ENCODE peak calls at places on chromosomes 16 and 17, in ten cellular contexts. F, S, I, P, C, D, G, L, N and X are unnamed samples.

GRCh38 chr16:89534147-89534788 is 26.1 kb downstream of the SPG7 start:
- DNase-seq in F (no peak), S (no peak), I (no peak), P (no peak), C (no peak), D (no peak), G (no peak), L (peak), N (peak), X (peak)

GRCh38 chr17:47188266-47188665 is 829 bp downstream of the CDC27 start:
- DNase-seq in F (peak), S (no peak), I (peak), P (no peak), C (peak), D (no peak), G (no peak), L (peak), N (no peak), X (peak)

GRCh38 chr17:61635913-61636432 is 45.0 kb upstream of the NACA2 start:
- DNase-seq in F (peak), S (no peak), I (peak), P (no peak), C (peak), D (peak), G (peak), L (peak), N (no peak), X (peak)

GRCh38 chr16:15776572-15776971 is 80.3 kb downstream of the MYH11 start:
- DNase-seq in F (no peak), S (no peak), I (no peak), P (no peak), C (no peak), D (no peak), G (no peak), L (no peak), N (no peak), X (no peak)

GRCh38 chr16:24150282-24150681 is 105.9 kb upstream of the CACNG3 start:
- DNase-seq in F (no peak), S (no peak), I (no peak), P (no peak), C (no peak), D (no peak), G (no peak), L (no peak), N (no peak), X (no peak)

GRCh38 chr16:16083421-16084156 is 134.2 kb downstream of the ABCC1 start:
- DNase-seq in F (no peak), S (no peak), I (no peak), P (no peak), C (peak), D (no peak), G (no peak), L (peak), N (no peak), X (peak)

GRCh38 chr16:14014284-14014625 is 56.9 kb upstream of the MRTFB start:
- DNase-seq in F (no peak), S (no peak), I (no peak), P (no peak), C (no peak), D (no peak), G (no peak), L (peak), N (no peak), X (no peak)

GRCh38 chr17:41784207-41784744 is 2.2 kb downstream of the JUP start:
- DNase-seq in F (peak), S (no peak), I (no peak), P (no peak), C (peak), D (no peak), G (peak), L (peak), N (no peak), X (peak)

GRCh38 chr17:27247071-27247957 is 46.6 kb upstream of the WSB1 start:
- DNase-seq in F (peak), S (no peak), I (peak), P (peak), C (peak), D (peak), G (no peak), L (peak), N (no peak), X (peak)

GRCh38 chr17:77489239-77489897 is 348.6 kb downstream of the SEC14L1 start:
- DNase-seq in F (no peak), S (no peak), I (no peak), P (no peak), C (no peak), D (no peak), G (no peak), L (no peak), N (peak), X (no peak)

GRCh38 chr17:62680541-62681052 is 53.1 kb downstream of the MRC2 start:
- DNase-seq in F (no peak), S (no peak), I (no peak), P (no peak), C (no peak), D (no peak), G (peak), L (no peak), N (no peak), X (no peak)

GRCh38 chr17:17139972-17140589 is 66.1 kb downstream of the PLD6 start:
- DNase-seq in F (peak), S (peak), I (no peak), P (peak), C (no peak), D (no peak), G (peak), L (no peak), N (no peak), X (no peak)

GRCh38 chr17:73644145-73645049 is at the start of gene SDK2:
- DNase-seq in F (peak), S (no peak), I (no peak), P (no peak), C (no peak), D (no peak), G (no peak), L (no peak), N (no peak), X (no peak)

GRCh38 chr16:11669380-11670146 is 1.3 kb downstream of the SNN start:
- DNase-seq in F (peak), S (no peak), I (no peak), P (peak), C (no peak), D (no peak), G (no peak), L (no peak), N (peak), X (peak)

GRCh38 chr17:39623356-39623950 is 3.3 kb upstream of the PPP1R1B start:
- DNase-seq in F (peak), S (peak), I (peak), P (peak), C (peak), D (peak), G (peak), L (peak), N (peak), X (peak)

GRCh38 chr16:50548659-50549560 is 714 bp downstream of the NKD1 start:
- DNase-seq in F (peak), S (no peak), I (no peak), P (no peak), C (no peak), D (no peak), G (no peak), L (no peak), N (no peak), X (no peak)

GRCh38 chr17:52138350-52138749 is 20.2 kb downstream of the CA10 start:
- DNase-seq in F (no peak), S (no peak), I (no peak), P (no peak), C (no peak), D (no peak), G (no peak), L (peak), N (no peak), X (no peak)

GRCh38 chr17:7218774-7219173 is 862 bp downstream of the DLG4 start:
- DNase-seq in F (no peak), S (no peak), I (no peak), P (peak), C (no peak), D (no peak), G (no peak), L (no peak), N (no peak), X (no peak)

GRCh38 chr17:80474231-80474932 is 2.0 kb downstream of the NPTX1 start:
- DNase-seq in F (peak), S (no peak), I (peak), P (no peak), C (no peak), D (no peak), G (no peak), L (no peak), N (no peak), X (peak)

GRCh38 chr16:67216612-67217490 is 10.1 kb upstream of the TMEM208 start:
- DNase-seq in F (no peak), S (no peak), I (no peak), P (no peak), C (no peak), D (no peak), G (no peak), L (no peak), N (no peak), X (peak)

GRCh38 chr17:78879679-78880186 is 23.3 kb downstream of the CEP295NL start:
- DNase-seq in F (peak), S (no peak), I (no peak), P (peak), C (peak), D (no peak), G (no peak), L (no peak), N (peak), X (peak)

GRCh38 chr17:76983075-76983411 is 114.8 kb downstream of the MGAT5B start:
- DNase-seq in F (no peak), S (no peak), I (no peak), P (no peak), C (no peak), D (no peak), G (no peak), L (no peak), N (no peak), X (no peak)

GRCh38 chr17:50847566-50847965 is 12.2 kb downstream of the WFIKKN2 start:
- DNase-seq in F (no peak), S (no peak), I (no peak), P (no peak), C (no peak), D (no peak), G (peak), L (no peak), N (no peak), X (no peak)

GRCh38 chr16:57642368-57643135 is 14.1 kb downstream of the ADGRG1 start:
- DNase-seq in F (peak), S (no peak), I (no peak), P (no peak), C (no peak), D (no peak), G (no peak), L (peak), N (no peak), X (no peak)

GRCh38 chr16:78416400-78416799 is 316.9 kb downstream of the WWOX start:
- DNase-seq in F (no peak), S (no peak), I (no peak), P (no peak), C (no peak), D (no peak), G (no peak), L (no peak), N (no peak), X (no peak)

GRCh38 chr16:24778676-24779075 is 49.2 kb downstream of the TNRC6A start:
- DNase-seq in F (no peak), S (no peak), I (no peak), P (no peak), C (no peak), D (no peak), G (no peak), L (no peak), N (no peak), X (no peak)

GRCh38 chr16:67661101-67661661 is 421 bp downstream of the PARD6A start:
- DNase-seq in F (peak), S (no peak), I (no peak), P (no peak), C (peak), D (no peak), G (peak), L (peak), N (no peak), X (peak)

GRCh38 chr16:79587897-79588296 is 12.6 kb downstream of the MAF start:
- DNase-seq in F (no peak), S (peak), I (no peak), P (no peak), C (no peak), D (no peak), G (no peak), L (no peak), N (no peak), X (no peak)

GRCh38 chr16:89359296-89360147 is 130.8 kb downstream of the ANKRD11 start:
- DNase-seq in F (peak), S (no peak), I (no peak), P (no peak), C (no peak), D (no peak), G (no peak), L (no peak), N (no peak), X (no peak)

GRCh38 chr17:50471009-50471905 is 2.6 kb upstream of the CHAD start:
- DNase-seq in F (no peak), S (no peak), I (no peak), P (no peak), C (no peak), D (no peak), G (no peak), L (no peak), N (no peak), X (no peak)

GRCh38 chr17:12098568-12098967 is 77.9 kb downstream of the MAP2K4 start:
- DNase-seq in F (no peak), S (no peak), I (no peak), P (no peak), C (no peak), D (no peak), G (no peak), L (no peak), N (no peak), X (no peak)

GRCh38 chr16:51391798-51392511 is 240.9 kb upstream of the SALL1 start:
- DNase-seq in F (peak), S (no peak), I (no peak), P (no peak), C (no peak), D (no peak), G (peak), L (no peak), N (no peak), X (no peak)